ENCODE peak calls at places on chromosomes 11 and 22, in four cellular contexts. E is AG04450, V is heart left ventricle, O is fibroblast of lung. K is an unnamed sample.

GRCh38 chr22:46295277-46295971 is 1.2 kb upstream of the GTSE1 start:
- DNase-seq in E (no peak), V (no peak), O (no peak), K (no peak)

GRCh38 chr11:115215694-115216615 is 288.3 kb downstream of the CADM1 start:
- DNase-seq in E (no peak), V (no peak), O (no peak), K (no peak)

GRCh38 chr11:15988693-15989231 is 367.6 kb downstream of the SOX6 start:
- DNase-seq in E (no peak), V (no peak), O (no peak), K (no peak)

GRCh38 chr22:20031732-20032406 is 11.0 kb downstream of the TANGO2 start:
- DNase-seq in E (no peak), V (peak), O (no peak), K (no peak)

GRCh38 chr22:27490080-27490479 is 311.5 kb downstream of the MN1 start:
- DNase-seq in E (no peak), V (no peak), O (no peak), K (no peak)

GRCh38 chr22:21845558-21846452 is 21.6 kb downstream of the MAPK1 start:
- DNase-seq in E (no peak), V (no peak), O (no peak), K (no peak)

GRCh38 chr11:45022294-45023064 is 71.8 kb upstream of the TP53I11 start:
- DNase-seq in E (no peak), V (no peak), O (peak), K (no peak)

GRCh38 chr11:96306933-96307747 is 35.9 kb downstream of the MAML2 start:
- DNase-seq in E (peak), V (no peak), O (peak), K (peak)

GRCh38 chr11:38988908-38989307 is 2390.9 kb upstream of the RAG2 start:
- DNase-seq in E (no peak), V (no peak), O (no peak), K (no peak)

GRCh38 chr11:83364500-83365059 is 78.4 kb upstream of the CCDC90B start:
- DNase-seq in E (no peak), V (no peak), O (no peak), K (no peak)

GRCh38 chr22:20319041-20319744 is 667 bp downstream of the DGCR6L start:
- DNase-seq in E (no peak), V (no peak), O (no peak), K (no peak)

GRCh38 chr22:38097058-38097457 is 13.1 kb upstream of the SLC16A8 start:
- DNase-seq in E (no peak), V (no peak), O (no peak), K (no peak)

GRCh38 chr11:37450613-37451012 is 852.6 kb upstream of the RAG2 start:
- DNase-seq in E (no peak), V (no peak), O (peak), K (no peak)

GRCh38 chr11:129853508-129854228 is 38.0 kb downstream of the TMEM45B start:
- DNase-seq in E (no peak), V (no peak), O (peak), K (peak)

GRCh38 chr22:46848227-46848626 is 85.8 kb downstream of the TBC1D22A start:
- DNase-seq in E (peak), V (no peak), O (peak), K (no peak)

GRCh38 chr11:71096751-71097388 is 155.5 kb downstream of the SHANK2 start:
- DNase-seq in E (no peak), V (peak), O (no peak), K (no peak)

GRCh38 chr11:88193278-88193677 is 18.0 kb upstream of the RAB38 start:
- DNase-seq in E (no peak), V (no peak), O (no peak), K (no peak)

GRCh38 chr22:36328635-36329216 is 59.0 kb downstream of the MYH9 start:
- DNase-seq in E (peak), V (no peak), O (peak), K (no peak)

GRCh38 chr11:63681208-63682044 is at the start of gene RTN3:
- DNase-seq in E (peak), V (peak), O (peak), K (peak)

GRCh38 chr22:25114369-25115362 is 85.0 kb upstream of the CRYBB3 start:
- DNase-seq in E (no peak), V (no peak), O (no peak), K (no peak)

GRCh38 chr22:42945736-42946135 is 69.2 kb downstream of the PACSIN2 start:
- DNase-seq in E (no peak), V (no peak), O (no peak), K (no peak)

GRCh38 chr22:42439821-42440674 is 7.8 kb upstream of the NFAM1 start:
- DNase-seq in E (no peak), V (no peak), O (peak), K (no peak)

GRCh38 chr11:57568330-57568766 is 876 bp upstream of the UBE2L6 start:
- DNase-seq in E (peak), V (no peak), O (peak), K (peak)
- TF ChIP-seq CTCF in E (peak), V (peak), O (peak), K (peak)

GRCh38 chr22:44067033-44067432 is 42.9 kb downstream of the PARVB start:
- DNase-seq in E (no peak), V (no peak), O (no peak), K (no peak)
- TF ChIP-seq CTCF in E (no peak), V (no peak), O (no peak), K (no peak)

GRCh38 chr11:783581-784015 is 6.3 kb downstream of the CEND1 start:
- DNase-seq in E (peak), V (peak), O (peak), K (peak)
- TF ChIP-seq CTCF in E (peak), V (peak), O (peak), K (peak)

GRCh38 chr11:93361435-93361834 is 30.9 kb downstream of the DEUP1 start:
- DNase-seq in E (no peak), V (no peak), O (no peak), K (no peak)
- TF ChIP-seq CTCF in E (no peak), V (peak), O (no peak), K (peak)

DNA sequence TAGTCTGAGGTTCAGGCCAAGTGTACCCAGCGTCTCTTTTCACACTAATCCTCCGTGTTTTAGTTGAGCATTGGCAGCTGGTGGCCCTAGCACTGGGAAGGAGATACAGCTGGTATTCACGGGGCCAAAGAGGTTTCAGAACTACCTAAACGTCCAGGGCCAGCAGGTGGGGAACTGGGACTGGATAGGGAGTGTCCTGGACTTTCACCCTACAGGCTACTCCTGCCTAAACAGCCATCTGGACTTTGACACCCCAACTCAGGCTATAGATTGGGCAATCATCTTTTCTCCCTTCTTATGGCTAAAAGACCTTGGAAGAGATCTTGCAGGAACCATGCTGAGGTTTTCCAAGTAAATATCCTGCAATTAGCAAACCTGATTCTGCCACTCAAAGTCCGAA is 2.8 kb downstream of the SPON1 start:
- DNase-seq in E (no peak), V (no peak), O (no peak), K (no peak)
- TF ChIP-seq CTCF in E (no peak), V (no peak), O (no peak), K (no peak)

GRCh38 chr11:94493146-94493442 is 550 bp downstream of the MRE11 start:
- DNase-seq in E (no peak), V (no peak), O (no peak), K (no peak)

GRCh38 chr11:94493443-94494199 is at the start of the genes ANKRD49 and MRE11:
- DNase-seq in E (peak), V (peak), O (peak), K (peak)

DNA sequence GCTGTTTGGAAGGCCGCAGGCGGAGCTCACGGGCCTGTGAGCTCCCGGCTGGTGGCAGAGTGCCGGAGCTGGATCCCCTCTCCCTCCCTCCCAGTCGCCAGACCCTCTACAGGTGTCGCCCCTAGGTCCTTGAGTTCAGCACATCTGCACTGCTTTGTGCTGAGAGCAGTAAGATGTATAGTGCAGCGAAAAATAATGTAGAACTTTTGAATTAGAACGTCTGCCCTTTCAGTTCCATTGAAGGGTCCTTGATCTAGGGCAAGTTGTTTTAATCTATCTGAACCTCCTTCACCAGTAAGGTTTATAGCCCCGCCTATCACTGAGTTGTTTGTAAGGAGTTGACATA is 389 bp downstream of the ANKRD49 start:
- DNase-seq in E (no peak), V (no peak), O (no peak), K (no peak)
- TF ChIP-seq CTCF in E (no peak), V (no peak), O (no peak), K (no peak)

DNA sequence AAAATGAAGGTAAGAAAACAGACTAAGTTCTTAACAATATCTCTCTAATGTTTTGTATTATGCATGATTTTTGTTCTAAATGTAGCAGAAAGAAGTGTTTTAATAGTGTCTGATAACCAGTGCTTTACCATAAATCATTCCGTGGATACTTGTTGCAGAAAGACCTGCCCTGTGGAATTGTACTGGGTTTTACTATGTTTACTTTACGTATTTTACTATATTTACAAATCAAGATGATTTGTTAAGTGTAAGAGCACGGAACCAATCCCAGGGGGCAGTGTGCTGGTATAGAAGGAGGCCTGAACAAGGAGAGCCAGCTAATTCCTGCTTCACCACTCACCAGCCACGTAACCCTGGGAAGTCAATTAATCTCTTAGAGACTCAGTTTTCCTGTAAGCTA is 1.4 kb downstream of the HTR3B start:
- DNase-seq in E (peak), V (no peak), O (peak), K (no peak)
- TF ChIP-seq CTCF in E (peak), V (no peak), O (no peak), K (no peak)

GRCh38 chr22:23750744-23751440 is at the start of gene ZNF70:
- DNase-seq in E (peak), V (peak), O (peak), K (peak)
- TF ChIP-seq CTCF in E (peak), V (no peak), O (no peak), K (no peak)

K was measured in mesothelial cell of epicardium.